ENCODE peak calls at places on chromosomes 5 and 9, in four cellular contexts. U is DMS 273 treated with DMSO at 0.1 percent for 48 hours, M is AG10803, I is GM03348. Y is an unnamed sample.

GRCh38 chr9:117796681-117797080 is 92.5 kb downstream of the TLR4 start:
- DNase-seq in U (no peak), M (peak), I (peak), Y (peak)

GRCh38 chr9:126523621-126524111 is 90.1 kb upstream of the LMX1B start:
- DNase-seq in U (no peak), M (no peak), I (no peak), Y (peak)

GRCh38 chr9:93320591-93321219 is 130.8 kb upstream of the FAM120A start:
- DNase-seq in U (no peak), M (no peak), I (peak), Y (no peak)

GRCh38 chr5:97163360-97163764 is 19.7 kb downstream of the RIOK2 start:
- DNase-seq in U (no peak), M (peak), I (peak), Y (peak)

GRCh38 chr5:76831108-76831447 is 12.2 kb downstream of the F2RL1 start:
- DNase-seq in U (no peak), M (peak), I (peak), Y (peak)

GRCh38 chr5:96690906-96691305 is 28.7 kb downstream of the CAST start:
- DNase-seq in U (no peak), M (no peak), I (no peak), Y (no peak)

GRCh38 chr5:122906768-122907167 is 61.4 kb downstream of the SNX24 start:
- DNase-seq in U (no peak), M (peak), I (no peak), Y (no peak)

GRCh38 chr5:169805527-169805934 is 168.5 kb downstream of the DOCK2 start:
- DNase-seq in U (no peak), M (peak), I (peak), Y (no peak)

GRCh38 chr5:67338416-67338815 is 141.8 kb upstream of the CD180 start:
- DNase-seq in U (no peak), M (peak), I (no peak), Y (no peak)

GRCh38 chr5:9112520-9113291 is 433.2 kb downstream of the SEMA5A start:
- DNase-seq in U (no peak), M (peak), I (no peak), Y (no peak)

GRCh38 chr9:11269036-11269435 is 656.2 kb upstream of the PTPRD start:
- DNase-seq in U (no peak), M (no peak), I (no peak), Y (no peak)

GRCh38 chr9:98248737-98249474 is 6.5 kb downstream of the TBC1D2 start:
- DNase-seq in U (no peak), M (peak), I (peak), Y (peak)

GRCh38 chr5:107118184-107118902 is 552.4 kb downstream of the EFNA5 start:
- DNase-seq in U (no peak), M (no peak), I (no peak), Y (no peak)

GRCh38 chr5:173823721-173824567 is 64.2 kb upstream of the CPEB4 start:
- DNase-seq in U (no peak), M (peak), I (peak), Y (peak)

GRCh38 chr9:77014597-77015263 is 4.7 kb upstream of the FOXB2 start:
- DNase-seq in U (no peak), M (no peak), I (no peak), Y (no peak)

GRCh38 chr9:112831969-112832368 is 58.7 kb downstream of the SLC46A2 start:
- DNase-seq in U (no peak), M (no peak), I (no peak), Y (no peak)

GRCh38 chr5:140049713-140050112 is 6.6 kb upstream of the NRG2 start:
- DNase-seq in U (no peak), M (no peak), I (no peak), Y (no peak)

GRCh38 chr5:150670275-150670960 is 9.4 kb downstream of the MYOZ3 start:
- DNase-seq in U (no peak), M (no peak), I (no peak), Y (no peak)

GRCh38 chr5:59496524-59497134 is 396.9 kb downstream of the PDE4D start:
- DNase-seq in U (no peak), M (no peak), I (peak), Y (peak)

GRCh38 chr9:71921190-71921814 is 9.9 kb downstream of the C9orf85 start:
- DNase-seq in U (no peak), M (no peak), I (no peak), Y (no peak)

GRCh38 chr5:117533792-117534191 is 959.2 kb upstream of the SEMA6A start:
- DNase-seq in U (no peak), M (no peak), I (no peak), Y (no peak)

GRCh38 chr5:132055808-132056609 is 4.4 kb upstream of the IL3 start:
- DNase-seq in U (no peak), M (no peak), I (no peak), Y (no peak)

GRCh38 chr9:133738039-133738805 is at the start of gene SARDH:
- DNase-seq in U (peak), M (peak), I (peak), Y (peak)

GRCh38 chr5:149831492-149831891 is 101.4 kb downstream of the PPARGC1B start:
- DNase-seq in U (no peak), M (peak), I (peak), Y (no peak)

GRCh38 chr5:150052326-150053230 is 33.8 kb downstream of the CSF1R start:
- DNase-seq in U (no peak), M (no peak), I (no peak), Y (no peak)

GRCh38 chr9:118595719-118596305 is 773.4 kb downstream of the BRINP1 start:
- DNase-seq in U (no peak), M (peak), I (peak), Y (peak)

GRCh38 chr9:124843635-124844034 is 9.6 kb upstream of the WDR38 start:
- DNase-seq in U (no peak), M (no peak), I (no peak), Y (no peak)

GRCh38 chr5:67880358-67880810 is 335.2 kb upstream of the PIK3R1 start:
- DNase-seq in U (no peak), M (no peak), I (no peak), Y (no peak)

GRCh38 chr5:112574566-112574965 is 155.5 kb upstream of the EPB41L4A start:
- DNase-seq in U (no peak), M (no peak), I (no peak), Y (no peak)

GRCh38 chr9:88820055-88820454 is 171.2 kb upstream of the S1PR3 start:
- DNase-seq in U (no peak), M (no peak), I (no peak), Y (no peak)

GRCh38 chr9:91116226-91116625 is 245.5 kb downstream of the AUH start:
- DNase-seq in U (no peak), M (peak), I (no peak), Y (peak)

GRCh38 chr9:114674076-114674797 is 7.8 kb downstream of the TEX48 start:
- DNase-seq in U (no peak), M (no peak), I (no peak), Y (no peak)

GRCh38 chr5:56176155-56176798 is 56.9 kb downstream of the ANKRD55 start:
- DNase-seq in U (no peak), M (peak), I (peak), Y (peak)

Y was measured in AG08395.